ENCODE peak calls at places on chromosome 6, in nine cellular contexts. D, P, M, G, E, W, B, Q and K are unnamed samples.

GRCh38 chr6:105795913-105796517 is 290.1 kb upstream of the PRDM1 start:
- DNase-seq in Q (no peak), P (peak; percentile 15), D (no peak), M (peak; percentile 36), W (peak; percentile 60), G (peak; percentile 65), E (no peak), B (no peak), K (no peak)

GRCh38 chr6:29651413-29652197 is 5.3 kb upstream of the MOG start:
- DNase-seq in D (peak; percentile 55), W (peak; percentile 71), P (peak; percentile 70), M (peak; percentile 60), B (peak; percentile 38), E (peak; percentile 54), G (peak; percentile 52), Q (peak; percentile 46), K (peak; percentile 21)

GRCh38 chr6:1334725-1335124 is 22.8 kb downstream of the FOXQ1 start:
- DNase-seq in D (no peak), Q (no peak), P (peak; percentile 45), W (no peak), E (no peak), M (no peak), B (no peak), G (no peak), K (no peak)

GRCh38 chr6:109372070-109372585 is 10.1 kb downstream of the CD164 start:
- DNase-seq in P (no peak), E (no peak), Q (no peak), W (no peak), M (no peak), B (no peak), D (no peak), G (no peak), K (no peak)

GRCh38 chr6:43627008-43627825 is 1.8 kb downstream of the GTPBP2 start:
- DNase-seq in D (no peak), Q (peak; percentile 46), P (no peak), M (peak; percentile 99), B (peak; percentile 78), E (peak; percentile 75), W (peak; percentile 97), G (peak; percentile 91), K (no peak)

GRCh38 chr6:116111552-116112528 is 11.2 kb downstream of the NT5DC1 start:
- DNase-seq in E (peak; percentile 26), B (peak; percentile 49), W (peak; percentile 64), D (peak; percentile 47), Q (peak; percentile 36), P (peak; percentile 84), M (peak; percentile 61), G (peak; percentile 37), K (peak; percentile 66)

GRCh38 chr6:35402136-35402855 is 49.8 kb upstream of the FANCE start:
- DNase-seq in M (no peak), B (no peak), E (no peak), Q (peak; percentile 66), G (peak; percentile 61), P (no peak), D (no peak), W (no peak), K (peak; percentile 17)

GRCh38 chr6:5752282-5752681 is 254.4 kb downstream of the NRN1 start:
- DNase-seq in M (peak; percentile 91), E (no peak), B (no peak), D (no peak), P (peak; percentile 60), W (peak; percentile 9), Q (no peak), G (no peak), K (peak; percentile 76)

GRCh38 chr6:44966449-44967091 is 361.6 kb upstream of the RUNX2 start:
- DNase-seq in P (no peak), G (no peak), Q (no peak), B (peak; percentile 65), W (peak; percentile 41), D (no peak), M (peak; percentile 54), E (no peak), K (no peak)

GRCh38 chr6:147769496-147770087 is 261.1 kb downstream of the SAMD5 start:
- DNase-seq in G (no peak), Q (no peak), P (no peak), B (no peak), D (no peak), E (no peak), W (no peak), M (no peak), K (no peak)

GRCh38 chr6:23533954-23534725 is 591.9 kb upstream of the NRSN1 start:
- DNase-seq in D (no peak), P (no peak), E (no peak), Q (no peak), G (no peak), W (peak; percentile 35), M (peak; percentile 35), B (no peak), K (no peak)

GRCh38 chr6:6588064-6588923 is at the start of gene LY86:
- DNase-seq in G (peak; percentile 9), M (no peak), D (peak; percentile 94), Q (peak; percentile 64), B (no peak), W (no peak), P (peak; percentile 6), E (no peak), K (no peak)

GRCh38 chr6:151004415-151005024 is 139.0 kb downstream of the MTHFD1L start:
- DNase-seq in B (no peak), D (no peak), G (no peak), Q (no peak), M (peak; percentile 93), P (no peak), E (no peak), W (peak; percentile 91), K (no peak)

GRCh38 chr6:26044140-26045045 is 42.8 kb upstream of the HFE start:
- DNase-seq in W (no peak), Q (peak; percentile 64), P (no peak), E (no peak), G (no peak), D (peak; percentile 71), B (no peak), M (peak; percentile 68), K (no peak)

GRCh38 chr6:31423550-31423949 is 20.2 kb downstream of the MICA start:
- DNase-seq in P (no peak), E (no peak), M (no peak), G (no peak), Q (no peak), D (peak; percentile 45), B (no peak), W (no peak), K (no peak)

GRCh38 chr6:70375166-70375565 is 38.1 kb upstream of the FAM135A start:
- DNase-seq in D (no peak), G (no peak), Q (no peak), P (no peak), B (no peak), M (peak; percentile 61), E (no peak), W (peak; percentile 71), K (no peak)

GRCh38 chr6:37965964-37966676 is 146.6 kb downstream of the ZFAND3 start:
- DNase-seq in W (peak; percentile 91), M (peak; percentile 74), B (no peak), P (no peak), E (no peak), G (no peak), Q (no peak), D (no peak), K (no peak)

GRCh38 chr6:132063738-132064137 is 112.6 kb upstream of the CCN2 start:
- DNase-seq in Q (no peak), M (peak; percentile 94), P (no peak), G (peak; percentile 37), D (no peak), B (peak; percentile 80), E (no peak), W (peak; percentile 80), K (no peak)

GRCh38 chr6:13505345-13505734 is 17.9 kb upstream of the GFOD1 start:
- DNase-seq in E (no peak), W (no peak), B (no peak), D (no peak), Q (no peak), G (no peak), P (no peak), M (no peak), K (no peak)

GRCh38 chr6:167244064-167244949 is 46.8 kb upstream of the UNC93A start:
- DNase-seq in Q (no peak), B (no peak), M (no peak), D (no peak), E (no peak), W (no peak), G (no peak), P (no peak), K (no peak)
- TF ChIP-seq EZH2phosphoT487 in Q (no peak), B (no peak), M (no peak), D (no peak), E (no peak), W (no peak), G (no peak), P (no peak), K (no peak)

DNA sequence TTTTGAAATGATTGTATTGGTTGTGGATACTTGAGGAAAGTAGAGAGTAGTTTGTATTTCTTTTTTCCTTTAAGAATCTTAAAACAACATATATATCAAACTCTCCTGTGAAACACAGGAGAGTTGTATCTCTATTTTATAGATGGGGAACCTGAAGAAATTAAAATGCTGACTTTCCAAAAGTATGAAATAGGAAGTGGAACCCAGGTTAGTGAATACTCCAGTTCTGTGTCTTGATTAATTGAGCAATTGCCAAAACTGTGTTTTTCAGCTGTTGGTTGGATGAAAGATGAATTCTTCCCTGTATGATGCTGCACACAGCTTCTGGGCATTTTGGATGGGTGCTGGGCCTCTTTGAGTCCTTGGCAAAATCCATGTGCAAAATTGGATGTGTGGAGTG is 86.3 kb downstream of the ARID1B start:
- DNase-seq in M (no peak), D (no peak), E (no peak), W (no peak), P (no peak), Q (no peak), G (no peak), B (no peak), K (no peak)
- H4K20me1 ChIP-seq in M (peaks cover 6% of the 10 kb centered on the region), D (peaks cover 31% of the 10 kb centered on the region), E (peaks cover 91% of the 10 kb centered on the region), W (no peaks in the 10 kb centered on the region), P (peaks cover 30% of the 10 kb centered on the region), Q (no peaks in the 10 kb centered on the region), G (peaks cover 81% of the 10 kb centered on the region), B (peaks cover 14% of the 10 kb centered on the region), K (peaks cover 69% of the 10 kb centered on the region)

DNA sequence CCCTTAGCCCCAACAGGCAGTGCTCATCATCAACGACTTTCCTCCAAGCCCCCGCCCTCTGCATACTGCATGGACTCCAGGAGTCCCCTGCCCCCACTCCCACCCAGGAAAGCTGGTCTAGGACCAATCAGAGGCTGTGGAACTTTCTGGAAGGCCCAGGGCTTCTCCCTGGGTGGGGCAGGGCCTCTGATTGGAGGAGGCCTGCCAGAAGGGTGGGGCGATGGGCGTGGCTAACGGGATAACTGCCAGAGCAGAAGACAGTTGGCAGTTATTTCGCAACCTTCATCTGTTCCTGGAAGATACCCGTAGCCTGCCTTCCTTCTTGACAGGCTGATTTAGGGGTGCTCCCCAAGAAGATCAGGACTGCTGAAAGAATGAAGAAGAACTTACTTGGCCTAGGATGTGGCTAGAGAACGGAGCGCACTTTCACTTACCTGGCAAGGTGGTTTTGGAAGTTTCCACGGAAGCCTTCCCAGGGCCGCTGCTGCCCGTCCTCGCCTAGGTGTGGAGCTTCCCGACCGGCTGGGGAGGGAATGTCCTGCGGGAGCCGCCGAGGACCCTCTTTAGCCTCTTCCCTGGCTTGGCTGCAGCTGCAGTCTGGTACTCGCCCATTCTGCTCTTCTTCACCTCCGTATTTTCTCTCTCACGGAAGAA is 209.0 kb downstream of the LRFN2 start:
- DNase-seq in B (no peak), E (no peak), W (no peak), M (no peak), G (no peak), D (no peak), Q (no peak), P (peak; percentile 17), K (no peak)
- TF ChIP-seq EZH2phosphoT487 in B (no peak), E (no peak), W (no peak), M (no peak), G (no peak), D (no peak), Q (no peak), P (no peak), K (no peak)

GRCh38 chr6:149332602-149333311 is 15.2 kb downstream of the TAB2 start:
- DNase-seq in G (no peak), B (no peak), P (no peak), W (peak; percentile 81), Q (no peak), M (peak; percentile 50), E (no peak), D (no peak), K (no peak)
- H4K20me1 ChIP-seq in G (peaks cover 98% of the 10 kb centered on the region), B (peaks cover 7% of the 10 kb centered on the region), P (peaks cover 26% of the 10 kb centered on the region), W (no peaks in the 10 kb centered on the region), Q (no peaks in the 10 kb centered on the region), M (peaks cover 42% of the 10 kb centered on the region), E (peaks cover 92% of the 10 kb centered on the region), D (peaks cover 53% of the 10 kb centered on the region), K (peaks cover 99% of the 10 kb centered on the region)